ENCODE peak calls at places on chromosomes 5 and 9, in six cellular contexts. X is mucosa of gallbladder; L is stimulated activated CD8-positive, alpha-beta memory T cell treated with anti-CD3 and anti-CD28 coated beads, Interleukin-4, amount 100 ng/mL, for 1 hour; J is heart left ventricle; M is AG20443; I is activated T-cell treated with anti-CD3 and anti-CD28 coated beads, Interleukin-2, amount 50 U/mL, for 24 hours. T is an unnamed sample.

GRCh38 chr5:167412506-167412905 is 878.9 kb upstream of the WWC1 start:
- DNase-seq in X (no peak), L (no peak), J (no peak), M (no peak), I (no peak), T (no peak)

GRCh38 chr5:66207800-66208561 is 63.9 kb downstream of the SREK1 start:
- DNase-seq in X (no peak), L (no peak), J (no peak), M (no peak), I (no peak), T (no peak)

GRCh38 chr9:125521462-125522327 is 185.3 kb downstream of the MAPKAP1 start:
- DNase-seq in X (no peak), L (no peak), J (no peak), M (peak), I (peak), T (no peak)

GRCh38 chr9:18255747-18256146 is 218.2 kb upstream of the ADAMTSL1 start:
- DNase-seq in X (no peak), L (no peak), J (no peak), M (no peak), I (no peak), T (no peak)

GRCh38 chr5:102782245-102782872 is 27.3 kb downstream of the PAM start:
- DNase-seq in X (no peak), L (no peak), J (no peak), M (no peak), I (no peak), T (no peak)

GRCh38 chr5:145965804-145966203 is 29.4 kb downstream of the SH3RF2 start:
- DNase-seq in X (peak), L (no peak), J (no peak), M (no peak), I (no peak), T (no peak)

GRCh38 chr5:117800261-117800660 is 1188.1 kb downstream of the DTWD2 start:
- DNase-seq in X (no peak), L (no peak), J (no peak), M (no peak), I (no peak), T (no peak)

GRCh38 chr5:158390556-158390955 is 531.6 kb upstream of the CLINT1 start:
- DNase-seq in X (no peak), L (no peak), J (no peak), M (no peak), I (no peak), T (no peak)

GRCh38 chr9:78493166-78493742 is 196.3 kb downstream of the PSAT1 start:
- DNase-seq in X (no peak), L (no peak), J (no peak), M (no peak), I (no peak), T (no peak)

GRCh38 chr9:126309427-126310179 is 17.0 kb upstream of the MVB12B start:
- DNase-seq in X (no peak), L (no peak), J (no peak), M (no peak), I (no peak), T (no peak)

GRCh38 chr5:35185518-35185917 is 44.8 kb downstream of the PRLR start:
- DNase-seq in X (peak), L (no peak), J (no peak), M (no peak), I (no peak), T (no peak)